ENCODE peak calls at places on chromosomes 3 and 15, in six cellular contexts. U is mesothelial cell of epicardium; S is amniotic epithelial cell; O is activated T-helper 1 cell treated with anti-CD3 and anti-CD28 coated beads, Interleukin-2, amount 50 U/mL, for 16 hours; E is Caco-2; Z is NCI-H1105. Y is an unnamed sample.

GRCh38 chr3:114411292-114411691 is 117.5 kb downstream of the TIGIT start:
- DNase-seq in U (no peak), S (no peak), O (no peak), E (no peak), Z (no peak), Y (no peak)

GRCh38 chr3:41418961-41419691 is 219.8 kb downstream of the CTNNB1 start:
- DNase-seq in U (no peak), S (peak), O (no peak), E (no peak), Z (no peak), Y (no peak)

GRCh38 chr15:53978248-53978906 is at the start of gene UNC13C:
- DNase-seq in U (peak), S (no peak), O (no peak), E (no peak), Z (peak), Y (peak)

GRCh38 chr3:135800071-135800549 is 165.4 kb upstream of the PPP2R3A start:
- DNase-seq in U (no peak), S (no peak), O (no peak), E (no peak), Z (no peak), Y (no peak)

GRCh38 chr15:54618120-54618519 is 578.6 kb downstream of the RSL24D1 start:
- DNase-seq in U (no peak), S (no peak), O (no peak), E (no peak), Z (no peak), Y (no peak)

GRCh38 chr15:57403532-57403931 is 27.2 kb downstream of the CGNL1 start:
- DNase-seq in U (no peak), S (no peak), O (no peak), E (no peak), Z (no peak), Y (no peak)

GRCh38 chr3:46706771-46707582 is 5.8 kb downstream of the TMIE start:
- DNase-seq in U (no peak), S (no peak), O (no peak), E (no peak), Z (no peak), Y (peak)

GRCh38 chr3:4835616-4836043 is 143.6 kb upstream of the BHLHE40 start:
- DNase-seq in U (no peak), S (no peak), O (no peak), E (no peak), Z (peak), Y (no peak)

GRCh38 chr3:167876603-167877325 is 141.2 kb downstream of the SERPINI1 start:
- DNase-seq in U (no peak), S (peak), O (no peak), E (peak), Z (no peak), Y (no peak)

GRCh38 chr15:29139072-29139471 is 130.6 kb downstream of the NSMCE3 start:
- DNase-seq in U (no peak), S (no peak), O (no peak), E (no peak), Z (no peak), Y (no peak)

GRCh38 chr3:126555795-126556636 is 2.7 kb downstream of the C3orf22 start:
- DNase-seq in U (peak), S (no peak), O (no peak), E (no peak), Z (no peak), Y (peak)

GRCh38 chr15:31477301-31477700 is 150.7 kb downstream of the KLF13 start:
- DNase-seq in U (no peak), S (no peak), O (no peak), E (no peak), Z (no peak), Y (no peak)

GRCh38 chr15:91942676-91943417 is 89.3 kb downstream of the SLCO3A1 start:
- DNase-seq in U (no peak), S (no peak), O (no peak), E (peak), Z (no peak), Y (peak)

GRCh38 chr3:24336101-24336500 is 158.5 kb downstream of the THRB start:
- DNase-seq in U (no peak), S (no peak), O (no peak), E (no peak), Z (no peak), Y (peak)

GRCh38 chr3:52268036-52268435 is 10.4 kb downstream of the WDR82 start:
- DNase-seq in U (no peak), S (no peak), O (no peak), E (no peak), Z (no peak), Y (no peak)

GRCh38 chr3:66938338-66938963 is 59.7 kb upstream of the KBTBD8 start:
- DNase-seq in U (peak), S (peak), O (no peak), E (peak), Z (peak), Y (no peak)

GRCh38 chr15:82895983-82896382 is 56.5 kb downstream of the HOMER2 start:
- DNase-seq in U (no peak), S (no peak), O (no peak), E (no peak), Z (no peak), Y (no peak)

GRCh38 chr3:24119321-24119751 is 174.2 kb downstream of the NR1D2 start:
- DNase-seq in U (no peak), S (peak), O (no peak), E (no peak), Z (no peak), Y (no peak)

GRCh38 chr3:192467230-192468186 is 259.8 kb downstream of the FGF12 start:
- DNase-seq in U (peak), S (peak), O (no peak), E (peak), Z (peak), Y (peak)

GRCh38 chr3:115436767-115437301 is 186.5 kb upstream of the GAP43 start:
- DNase-seq in U (no peak), S (peak), O (no peak), E (peak), Z (no peak), Y (no peak)

GRCh38 chr3:196632033-196632751 is 7.3 kb upstream of the NRROS start:
- DNase-seq in U (peak), S (peak), O (peak), E (peak), Z (peak), Y (peak)

GRCh38 chr15:31254431-31255175 is 72.0 kb upstream of the KLF13 start:
- DNase-seq in U (no peak), S (no peak), O (no peak), E (peak), Z (no peak), Y (no peak)

GRCh38 chr15:61144055-61144454 is 85.0 kb downstream of the RORA start:
- DNase-seq in U (no peak), S (no peak), O (no peak), E (no peak), Z (no peak), Y (no peak)

GRCh38 chr15:85179700-85180099 is 198.0 kb downstream of the PDE8A start:
- DNase-seq in U (no peak), S (no peak), O (no peak), E (no peak), Z (no peak), Y (no peak)

GRCh38 chr3:106083854-106084253 is 215.0 kb upstream of the CBLB start:
- DNase-seq in U (no peak), S (no peak), O (no peak), E (no peak), Z (no peak), Y (no peak)

GRCh38 chr15:87032291-87032690 is 952.6 kb downstream of the AGBL1 start:
- DNase-seq in U (no peak), S (no peak), O (no peak), E (no peak), Z (no peak), Y (no peak)

GRCh38 chr3:11145888-11146287 is 8.4 kb upstream of the HRH1 start:
- DNase-seq in U (no peak), S (peak), O (no peak), E (no peak), Z (no peak), Y (no peak)

GRCh38 chr15:56869573-56869972 is 48.9 kb upstream of the TCF12 start:
- DNase-seq in U (no peak), S (peak), O (no peak), E (peak), Z (no peak), Y (peak)

GRCh38 chr3:15387171-15387581 is 40.2 kb downstream of the METTL6 start:
- DNase-seq in U (no peak), S (peak), O (no peak), E (no peak), Z (no peak), Y (no peak)

GRCh38 chr3:69948246-69948862 is 51.2 kb upstream of the SAMMSON start:
- DNase-seq in U (no peak), S (peak), O (no peak), E (peak), Z (peak), Y (no peak)

GRCh38 chr3:186286114-186286513 is 75.9 kb downstream of the DGKG start:
- DNase-seq in U (no peak), S (no peak), O (no peak), E (no peak), Z (no peak), Y (no peak)

GRCh38 chr3:2915826-2916225 is 194.3 kb downstream of the IL5RA start:
- DNase-seq in U (no peak), S (no peak), O (no peak), E (no peak), Z (no peak), Y (no peak)

GRCh38 chr3:188227442-188227841 is 73.5 kb downstream of the LPP start:
- DNase-seq in U (no peak), S (no peak), O (no peak), E (no peak), Z (no peak), Y (no peak)

GRCh38 chr3:46871222-46871621 is 6.3 kb upstream of the PTH1R start:
- DNase-seq in U (no peak), S (no peak), O (no peak), E (no peak), Z (no peak), Y (no peak)

GRCh38 chr3:43707998-43708397 is 17.3 kb downstream of the ABHD5 start:
- DNase-seq in U (no peak), S (peak), O (no peak), E (no peak), Z (no peak), Y (no peak)